ENCODE peak calls at places on chromosomes 5 and 9, in seven cellular contexts. One of them, this sample, is unnamed.

GRCh38 chr9:36825179-36825578 is 208.9 kb downstream of the PAX5 start:
- DNase-seq in ELR: no peak
- DNase-seq in WTC11: no peak
- DNase-seq in SHP77 treated with DMSO at 0.1 percent for 48 hours: no peak
- DNase-seq in hypothalamus: no peak
- DNase-seq in mucosa of gallbladder: no peak
- DNase-seq in aorta: no peak
- DNase-seq in this sample: peak; percentile 20

GRCh38 chr5:66130493-66130892 is 13.6 kb upstream of the SREK1 start:
- DNase-seq in ELR: no peak
- DNase-seq in WTC11: no peak
- DNase-seq in SHP77 treated with DMSO at 0.1 percent for 48 hours: no peak
- DNase-seq in hypothalamus: no peak
- DNase-seq in mucosa of gallbladder: no peak
- DNase-seq in aorta: no peak
- DNase-seq in this sample: no peak

GRCh38 chr9:79292731-79293280 is 279.0 kb upstream of the TLE4 start:
- DNase-seq in ELR: no peak
- DNase-seq in WTC11: no peak
- DNase-seq in SHP77 treated with DMSO at 0.1 percent for 48 hours: no peak
- DNase-seq in hypothalamus: no peak
- DNase-seq in mucosa of gallbladder: no peak
- DNase-seq in aorta: no peak
- DNase-seq in this sample: no peak

GRCh38 chr9:34158362-34158869 is 20.4 kb upstream of the UBAP1 start:
- DNase-seq in ELR: peak; percentile 70
- DNase-seq in WTC11: no peak
- DNase-seq in SHP77 treated with DMSO at 0.1 percent for 48 hours: no peak
- DNase-seq in hypothalamus: no peak
- DNase-seq in mucosa of gallbladder: no peak
- DNase-seq in aorta: no peak
- DNase-seq in this sample: no peak

GRCh38 chr9:38020251-38021076 is 48.6 kb downstream of the SHB start:
- DNase-seq in ELR: no peak
- DNase-seq in WTC11: no peak
- DNase-seq in SHP77 treated with DMSO at 0.1 percent for 48 hours: no peak
- DNase-seq in hypothalamus: no peak
- DNase-seq in mucosa of gallbladder: no peak
- DNase-seq in aorta: no peak
- DNase-seq in this sample: no peak

GRCh38 chr5:175894805-175895204 is 23.4 kb downstream of the CPLX2 start:
- DNase-seq in ELR: no peak
- DNase-seq in WTC11: no peak
- DNase-seq in SHP77 treated with DMSO at 0.1 percent for 48 hours: no peak
- DNase-seq in hypothalamus: no peak
- DNase-seq in mucosa of gallbladder: no peak
- DNase-seq in aorta: no peak
- DNase-seq in this sample: no peak

GRCh38 chr5:80093796-80094195 is 58.6 kb downstream of the THBS4 start:
- DNase-seq in ELR: no peak
- DNase-seq in WTC11: no peak
- DNase-seq in SHP77 treated with DMSO at 0.1 percent for 48 hours: no peak
- DNase-seq in hypothalamus: no peak
- DNase-seq in mucosa of gallbladder: no peak
- DNase-seq in aorta: no peak
- DNase-seq in this sample: no peak

GRCh38 chr9:128421474-128422010 is 885 bp downstream of the CERCAM start:
- DNase-seq in ELR: peak; percentile 28
- DNase-seq in WTC11: no peak
- DNase-seq in SHP77 treated with DMSO at 0.1 percent for 48 hours: no peak
- DNase-seq in hypothalamus: no peak
- DNase-seq in mucosa of gallbladder: no peak
- DNase-seq in aorta: no peak
- DNase-seq in this sample: no peak

GRCh38 chr5:133291524-133291923 is 239.7 kb downstream of the HSPA4 start:
- DNase-seq in ELR: no peak
- DNase-seq in WTC11: no peak
- DNase-seq in SHP77 treated with DMSO at 0.1 percent for 48 hours: no peak
- DNase-seq in hypothalamus: no peak
- DNase-seq in mucosa of gallbladder: no peak
- DNase-seq in aorta: no peak
- DNase-seq in this sample: no peak

GRCh38 chr5:116626272-116626723 is 51.7 kb upstream of the SEMA6A start:
- DNase-seq in ELR: no peak
- DNase-seq in WTC11: no peak
- DNase-seq in SHP77 treated with DMSO at 0.1 percent for 48 hours: peak; percentile 23
- DNase-seq in hypothalamus: peak; percentile 89
- DNase-seq in mucosa of gallbladder: peak; percentile 88
- DNase-seq in aorta: no peak
- DNase-seq in this sample: peak; percentile 76

GRCh38 chr9:111114486-111114885 is 76.2 kb upstream of the LPAR1 start:
- DNase-seq in ELR: no peak
- DNase-seq in WTC11: no peak
- DNase-seq in SHP77 treated with DMSO at 0.1 percent for 48 hours: no peak
- DNase-seq in hypothalamus: no peak
- DNase-seq in mucosa of gallbladder: no peak
- DNase-seq in aorta: no peak
- DNase-seq in this sample: no peak

GRCh38 chr5:171494452-171495121 is 75.1 kb downstream of the FGF18 start:
- DNase-seq in ELR: peak; percentile 57
- DNase-seq in WTC11: peak; percentile 64
- DNase-seq in SHP77 treated with DMSO at 0.1 percent for 48 hours: no peak
- DNase-seq in hypothalamus: no peak
- DNase-seq in mucosa of gallbladder: peak; percentile 43
- DNase-seq in aorta: peak; percentile 90
- DNase-seq in this sample: peak; percentile 92

GRCh38 chr5:81068063-81068462 is 107.9 kb downstream of the RASGRF2 start:
- DNase-seq in ELR: no peak
- DNase-seq in WTC11: no peak
- DNase-seq in SHP77 treated with DMSO at 0.1 percent for 48 hours: no peak
- DNase-seq in hypothalamus: no peak
- DNase-seq in mucosa of gallbladder: no peak
- DNase-seq in aorta: no peak
- DNase-seq in this sample: no peak

GRCh38 chr5:103505581-103506305 is 56.8 kb downstream of the NUDT12 start:
- DNase-seq in ELR: peak; percentile 83
- DNase-seq in WTC11: no peak
- DNase-seq in SHP77 treated with DMSO at 0.1 percent for 48 hours: no peak
- DNase-seq in hypothalamus: no peak
- DNase-seq in mucosa of gallbladder: no peak
- DNase-seq in aorta: no peak
- DNase-seq in this sample: no peak

GRCh38 chr9:16744386-16744785 is 126.1 kb downstream of the BNC2 start:
- DNase-seq in ELR: no peak
- DNase-seq in WTC11: no peak
- DNase-seq in SHP77 treated with DMSO at 0.1 percent for 48 hours: no peak
- DNase-seq in hypothalamus: no peak
- DNase-seq in mucosa of gallbladder: no peak
- DNase-seq in aorta: no peak
- DNase-seq in this sample: no peak

GRCh38 chr5:170302729-170303501 is 5.3 kb upstream of the LCP2 start:
- DNase-seq in ELR: no peak
- DNase-seq in WTC11: peak; percentile 20
- DNase-seq in SHP77 treated with DMSO at 0.1 percent for 48 hours: no peak
- DNase-seq in hypothalamus: peak; percentile 7
- DNase-seq in mucosa of gallbladder: no peak
- DNase-seq in aorta: peak; percentile 84
- DNase-seq in this sample: peak; percentile 90

GRCh38 chr9:15104826-15105420 is 194.7 kb upstream of the FREM1 start:
- DNase-seq in ELR: peak; percentile 53
- DNase-seq in WTC11: peak; percentile 24
- DNase-seq in SHP77 treated with DMSO at 0.1 percent for 48 hours: peak; percentile 0
- DNase-seq in hypothalamus: peak; percentile 3
- DNase-seq in mucosa of gallbladder: peak; percentile 24
- DNase-seq in aorta: no peak
- DNase-seq in this sample: no peak

GRCh38 chr5:26553079-26553478 is 485.3 kb downstream of the CDH9 start:
- DNase-seq in ELR: peak; percentile 21
- DNase-seq in WTC11: no peak
- DNase-seq in SHP77 treated with DMSO at 0.1 percent for 48 hours: peak; percentile 92
- DNase-seq in hypothalamus: no peak
- DNase-seq in mucosa of gallbladder: no peak
- DNase-seq in aorta: no peak
- DNase-seq in this sample: no peak

GRCh38 chr5:56631719-56632118 is 183.6 kb upstream of the MAP3K1 start:
- DNase-seq in ELR: no peak
- DNase-seq in WTC11: no peak
- DNase-seq in SHP77 treated with DMSO at 0.1 percent for 48 hours: no peak
- DNase-seq in hypothalamus: no peak
- DNase-seq in mucosa of gallbladder: no peak
- DNase-seq in aorta: no peak
- DNase-seq in this sample: no peak

GRCh38 chr9:93114169-93114983 is 18.4 kb downstream of the CARD19 start:
- DNase-seq in ELR: no peak
- DNase-seq in WTC11: no peak
- DNase-seq in SHP77 treated with DMSO at 0.1 percent for 48 hours: no peak
- DNase-seq in hypothalamus: no peak
- DNase-seq in mucosa of gallbladder: no peak
- DNase-seq in aorta: peak; percentile 69
- DNase-seq in this sample: peak; percentile 71

GRCh38 chr5:41193462-41194166 is 19.7 kb downstream of the C6 start:
- DNase-seq in ELR: no peak
- DNase-seq in WTC11: no peak
- DNase-seq in SHP77 treated with DMSO at 0.1 percent for 48 hours: peak; percentile 98
- DNase-seq in hypothalamus: peak; percentile 49
- DNase-seq in mucosa of gallbladder: peak; percentile 97
- DNase-seq in aorta: peak; percentile 98
- DNase-seq in this sample: peak; percentile 98

GRCh38 chr9:121989010-121989409 is 104.1 kb downstream of the TTLL11 start:
- DNase-seq in ELR: peak; percentile 33
- DNase-seq in WTC11: peak; percentile 76
- DNase-seq in SHP77 treated with DMSO at 0.1 percent for 48 hours: no peak
- DNase-seq in hypothalamus: no peak
- DNase-seq in mucosa of gallbladder: no peak
- DNase-seq in aorta: no peak
- DNase-seq in this sample: no peak

GRCh38 chr9:4297795-4298254 is 2.0 kb downstream of the GLIS3 start:
- DNase-seq in ELR: peak; percentile 82
- DNase-seq in WTC11: peak; percentile 75
- DNase-seq in SHP77 treated with DMSO at 0.1 percent for 48 hours: no peak
- DNase-seq in hypothalamus: peak; percentile 54
- DNase-seq in mucosa of gallbladder: peak; percentile 64
- DNase-seq in aorta: peak; percentile 89
- DNase-seq in this sample: peak; percentile 91

GRCh38 chr5:67033893-67034605 is 162.6 kb downstream of the CD180 start:
- DNase-seq in ELR: no peak
- DNase-seq in WTC11: no peak
- DNase-seq in SHP77 treated with DMSO at 0.1 percent for 48 hours: no peak
- DNase-seq in hypothalamus: no peak
- DNase-seq in mucosa of gallbladder: no peak
- DNase-seq in aorta: no peak
- DNase-seq in this sample: no peak

GRCh38 chr9:127212453-127212852 is 52.1 kb upstream of the GARNL3 start:
- DNase-seq in ELR: no peak
- DNase-seq in WTC11: no peak
- DNase-seq in SHP77 treated with DMSO at 0.1 percent for 48 hours: no peak
- DNase-seq in hypothalamus: no peak
- DNase-seq in mucosa of gallbladder: no peak
- DNase-seq in aorta: no peak
- DNase-seq in this sample: no peak

GRCh38 chr9:83387401-83388185 is 150.6 kb downstream of the FRMD3 start:
- DNase-seq in ELR: no peak
- DNase-seq in WTC11: no peak
- DNase-seq in SHP77 treated with DMSO at 0.1 percent for 48 hours: no peak
- DNase-seq in hypothalamus: no peak
- DNase-seq in mucosa of gallbladder: no peak
- DNase-seq in aorta: no peak
- DNase-seq in this sample: no peak

GRCh38 chr9:129146441-129146933 is 31.6 kb downstream of the IER5L start:
- DNase-seq in ELR: no peak
- DNase-seq in WTC11: no peak
- DNase-seq in SHP77 treated with DMSO at 0.1 percent for 48 hours: no peak
- DNase-seq in hypothalamus: peak; percentile 44
- DNase-seq in mucosa of gallbladder: no peak
- DNase-seq in aorta: no peak
- DNase-seq in this sample: peak; percentile 88

GRCh38 chr5:150208187-150209015 is 18.5 kb downstream of the SLC6A7 start:
- DNase-seq in ELR: peak; percentile 87
- DNase-seq in WTC11: no peak
- DNase-seq in SHP77 treated with DMSO at 0.1 percent for 48 hours: no peak
- DNase-seq in hypothalamus: no peak
- DNase-seq in mucosa of gallbladder: no peak
- DNase-seq in aorta: no peak
- DNase-seq in this sample: no peak